ENCODE peak calls at places on chromosomes 7 and 10, in seven cellular contexts. O is endothelial cell of umbilical vein; E is adrenal gland; J is aorta; H is CD8-positive, alpha-beta memory T cell; K is hepatocyte; M is transverse colon. Z is an unnamed sample.

GRCh38 chr7:138226001-138226476 is 149.8 kb downstream of the AKR1D1 start:
- DNase-seq in O (peak; percentile 14), E (peak; percentile 35), J (no peak), H (no peak), K (peak; percentile 38), M (no peak), Z (no peak)

GRCh38 chr10:104642311-104643022 is 1.4 kb downstream of the SORCS3 start:
- DNase-seq in O (no peak), E (peak; percentile 60), J (peak; percentile 79), H (no peak), K (peak; percentile 80), M (no peak), Z (peak; percentile 78)

GRCh38 chr7:116683786-116684185 is 11.8 kb downstream of the MET start:
- DNase-seq in O (no peak), E (no peak), J (no peak), H (no peak), K (no peak), M (no peak), Z (no peak)

GRCh38 chr7:45183711-45184210 is 26.2 kb downstream of the RAMP3 start:
- DNase-seq in O (no peak), E (peak; percentile 6), J (peak; percentile 57), H (no peak), K (no peak), M (no peak), Z (no peak)

GRCh38 chr7:36686499-36686898 is 37.8 kb downstream of the AOAH start:
- DNase-seq in O (no peak), E (no peak), J (no peak), H (peak; percentile 59), K (peak; percentile 25), M (no peak), Z (no peak)

GRCh38 chr10:1119501-1119900 is 63.3 kb downstream of the WDR37 start:
- DNase-seq in O (no peak), E (peak; percentile 8), J (no peak), H (no peak), K (no peak), M (no peak), Z (no peak)

GRCh38 chr7:118615686-118616085 is 391.2 kb downstream of the ANKRD7 start:
- DNase-seq in O (no peak), E (no peak), J (no peak), H (no peak), K (no peak), M (no peak), Z (no peak)

GRCh38 chr7:101608772-101609713 is 20.1 kb downstream of the MYL10 start:
- DNase-seq in O (no peak), E (no peak), J (no peak), H (no peak), K (peak; percentile 66), M (peak; percentile 78), Z (peak; percentile 68)

GRCh38 chr7:50660040-50660829 is 95.0 kb upstream of the DDC start:
- DNase-seq in O (no peak), E (no peak), J (peak; percentile 77), H (peak; percentile 76), K (no peak), M (peak; percentile 44), Z (peak; percentile 92)

GRCh38 chr10:122374859-122375721 is 582 bp downstream of the PLEKHA1 start:
- DNase-seq in O (peak; percentile 68), E (peak; percentile 62), J (peak; percentile 88), H (peak; percentile 82), K (peak; percentile 85), M (peak; percentile 71), Z (peak; percentile 67)

GRCh38 chr7:22393825-22394458 is 37.0 kb upstream of the RAPGEF5 start:
- DNase-seq in O (no peak), E (no peak), J (no peak), H (no peak), K (peak; percentile 28), M (no peak), Z (no peak)

GRCh38 chr7:112116894-112117293 is 89.3 kb downstream of the DOCK4 start:
- DNase-seq in O (no peak), E (no peak), J (no peak), H (no peak), K (no peak), M (no peak), Z (no peak)

DNA sequence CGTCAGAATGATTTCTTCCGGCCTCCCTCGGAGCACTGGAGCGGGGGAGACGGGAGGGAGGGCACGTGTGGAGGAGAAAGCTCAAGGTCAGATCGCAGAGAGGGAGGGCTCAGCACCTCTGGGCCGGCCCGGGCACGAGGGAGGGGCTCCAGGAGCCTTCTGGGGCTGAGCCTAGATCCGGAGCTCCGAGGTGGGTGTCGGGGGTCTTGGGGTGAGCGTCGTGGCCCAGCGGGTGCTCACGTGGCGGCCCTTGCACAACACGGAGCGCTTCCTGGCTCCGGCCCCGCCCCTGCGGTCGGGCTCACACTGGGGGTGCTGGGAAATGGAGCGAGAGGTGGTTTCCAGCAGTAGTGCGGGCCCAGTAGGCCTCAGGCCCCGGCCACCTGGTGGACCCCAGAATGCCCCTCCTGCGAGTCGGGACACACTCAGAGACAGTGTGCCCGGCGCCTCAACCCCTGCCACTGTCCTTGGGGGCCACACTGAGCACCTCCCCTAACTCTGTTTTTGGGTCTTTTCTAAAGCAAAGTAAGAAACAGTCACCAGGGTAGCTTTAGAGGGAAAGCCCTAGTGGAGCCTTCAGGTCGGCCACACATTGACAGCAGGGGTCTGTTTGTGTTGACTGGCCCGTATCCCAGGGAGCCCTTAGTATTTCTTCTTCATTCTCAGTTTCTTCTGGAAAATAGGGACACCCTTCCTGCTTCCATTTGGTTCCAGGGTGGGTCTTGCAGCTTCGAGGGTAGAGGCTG is 798 bp downstream of the PPIF start:
- DNase-seq in O (peak; percentile 57), E (peak; percentile 73), J (peak; percentile 91), H (peak; percentile 82), K (peak; percentile 76), M (peak; percentile 86), Z (peak; percentile 96)
- H3K4me3 ChIP-seq in O (peak overlapping the region; percentile 74), E (peak overlapping the region; percentile 57), J (peak overlapping the region; percentile 56), H (peak overlapping the region; percentile 56), K (peak overlapping the region; percentile 83), M (peak overlapping the region; percentile 55), Z (peak overlapping the region; percentile 94)

GRCh38 chr7:129845178-129845971 is 107.4 kb downstream of the UBE2H start:
- DNase-seq in O (no peak), E (no peak), J (no peak), H (no peak), K (no peak), M (no peak), Z (no peak)

GRCh38 chr7:129843982-129844840 is 108.5 kb downstream of the UBE2H start:
- DNase-seq in O (peak; percentile 41), E (no peak), J (no peak), H (no peak), K (no peak), M (no peak), Z (no peak)

GRCh38 chr7:129843365-129843898 is 109.3 kb downstream of the UBE2H start:
- DNase-seq in O (no peak), E (no peak), J (no peak), H (no peak), K (no peak), M (no peak), Z (no peak)

GRCh38 chr7:129848436-129848835 is 104.3 kb downstream of the UBE2H start:
- DNase-seq in O (no peak), E (no peak), J (no peak), H (no peak), K (no peak), M (no peak), Z (no peak)

GRCh38 chr7:129845972-129846327 is 106.8 kb downstream of the UBE2H start:
- DNase-seq in O (peak; percentile 74), E (no peak), J (no peak), H (no peak), K (no peak), M (no peak), Z (no peak)
- H3K27ac ChIP-seq in O (peak overlapping the region; percentile 66), E (peak overlapping the region; percentile 77), J (no peak overlapping the region), H (no peak overlapping the region), K (no peak overlapping the region), M (no peak overlapping the region), Z (no peak overlapping the region)

GRCh38 chr7:55056577-55057480 is 38.0 kb downstream of the EGFR start:
- DNase-seq in O (no peak), E (no peak), J (peak; percentile 78), H (no peak), K (no peak), M (no peak), Z (no peak)
- H3K4me1 ChIP-seq in O (peaks cover 9% of the 10 kb centered on the region), E (no peaks in the 10 kb centered on the region), J (peaks cover 3% of the 10 kb centered on the region), H (no peaks in the 10 kb centered on the region), K (no peaks in the 10 kb centered on the region), M (no peaks in the 10 kb centered on the region), Z (peaks cover 6% of the 10 kb centered on the region)

GRCh38 chr7:142508251-142508650 is 241.0 kb upstream of the PRSS1 start:
- DNase-seq in O (no peak), E (no peak), J (no peak), H (no peak), K (peak; percentile 62), M (peak; percentile 76), Z (no peak)
- H3K4me3 ChIP-seq in O (no peak overlapping the region), E (no peak overlapping the region), J (no peak overlapping the region), H (no peak overlapping the region), K (no peak overlapping the region), M (no peak overlapping the region), Z (no peak overlapping the region)

DNA sequence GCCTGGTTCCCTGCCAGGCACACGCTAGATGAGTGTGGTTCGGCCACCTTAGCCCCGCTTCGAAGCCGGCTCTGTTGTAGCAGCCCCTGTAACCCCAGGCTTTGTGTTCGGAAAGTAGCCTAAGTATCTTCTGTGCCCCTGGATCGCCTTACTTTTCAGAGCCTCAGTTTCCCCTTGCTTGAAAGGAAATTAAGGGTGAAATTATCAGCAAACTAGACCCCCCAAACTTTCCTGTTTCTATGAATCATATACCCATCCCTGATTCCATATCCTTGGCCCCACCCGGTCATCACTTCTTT is 312 bp downstream of the PDCD11 start:
- DNase-seq in O (no peak), E (no peak), J (no peak), H (no peak), K (no peak), M (no peak), Z (no peak)
- H3K27ac ChIP-seq in O (peak overlapping the region; percentile 34), E (peak overlapping the region; percentile 86), J (no peak overlapping the region), H (peak overlapping the region; percentile 76), K (peak overlapping the region; percentile 35), M (peak overlapping the region; percentile 97), Z (peak overlapping the region; percentile 76)

GRCh38 chr7:24908757-24909156 is 71.2 kb downstream of the OSBPL3 start:
- DNase-seq in O (no peak), E (no peak), J (no peak), H (no peak), K (no peak), M (no peak), Z (no peak)
- H3K4me1 ChIP-seq in O (peaks cover 61% of the 10 kb centered on the region), E (no peaks in the 10 kb centered on the region), J (no peaks in the 10 kb centered on the region), H (peaks cover 86% of the 10 kb centered on the region), K (peaks cover 4% of the 10 kb centered on the region), M (no peaks in the 10 kb centered on the region), Z (peaks cover 14% of the 10 kb centered on the region)

GRCh38 chr7:3300651-3301471 is at the start of gene SDK1:
- DNase-seq in O (peak; percentile 86), E (peak; percentile 92), J (peak; percentile 98), H (peak; percentile 91), K (peak; percentile 97), M (peak; percentile 92), Z (peak; percentile 94)
- H3K4me3 ChIP-seq in O (no peak within 1 kb of the TSS), E (peak within 1 kb of the TSS; percentile 20), J (peak within 1 kb of the TSS; percentile 99), H (peak within 1 kb of the TSS; percentile 60), K (peak within 1 kb of the TSS; percentile 95), M (peak within 1 kb of the TSS; percentile 32), Z (peak within 1 kb of the TSS; percentile 42)

Z was measured in left lung.